ENCODE peak calls at places on chromosomes 7 and 10, in four cellular contexts. One of them, this sample, is unnamed.

GRCh38 chr7:93232673-93233018 is 480 bp downstream of the VPS50 start:
- DNase-seq in stimulated activated CD4-positive, alpha-beta T cell treated with anti-CD3 and anti-CD28 coated beads, Interleukin-4, amount 100 ng/mL, for 24 hours: no peak
- DNase-seq in activated CD8-positive, alpha-beta memory T cell treated with anti-CD3 and anti-CD28 coated beads, Interleukin-2, amount 50 U/mL, for 48 hours: no peak
- DNase-seq in activated naive CD4-positive, alpha-beta T cell treated with Interleukin-2 at 50 U/mL for 16 hours: no peak
- DNase-seq in this sample: no peak

GRCh38 chr7:135757719-135758411 is 9.3 kb upstream of the FAM180A start:
- DNase-seq in stimulated activated CD4-positive, alpha-beta T cell treated with anti-CD3 and anti-CD28 coated beads, Interleukin-4, amount 100 ng/mL, for 24 hours: no peak
- DNase-seq in activated CD8-positive, alpha-beta memory T cell treated with anti-CD3 and anti-CD28 coated beads, Interleukin-2, amount 50 U/mL, for 48 hours: peak; percentile 18
- DNase-seq in activated naive CD4-positive, alpha-beta T cell treated with Interleukin-2 at 50 U/mL for 16 hours: no peak
- DNase-seq in this sample: no peak

GRCh38 chr10:47410862-47411261 is 26.8 kb upstream of the ZNF488 start:
- DNase-seq in stimulated activated CD4-positive, alpha-beta T cell treated with anti-CD3 and anti-CD28 coated beads, Interleukin-4, amount 100 ng/mL, for 24 hours: no peak
- DNase-seq in activated CD8-positive, alpha-beta memory T cell treated with anti-CD3 and anti-CD28 coated beads, Interleukin-2, amount 50 U/mL, for 48 hours: no peak
- DNase-seq in activated naive CD4-positive, alpha-beta T cell treated with Interleukin-2 at 50 U/mL for 16 hours: no peak
- DNase-seq in this sample: no peak

GRCh38 chr7:139016931-139017511 is 18.8 kb downstream of the ZC3HAV1L start:
- DNase-seq in stimulated activated CD4-positive, alpha-beta T cell treated with anti-CD3 and anti-CD28 coated beads, Interleukin-4, amount 100 ng/mL, for 24 hours: peak; percentile 66
- DNase-seq in activated CD8-positive, alpha-beta memory T cell treated with anti-CD3 and anti-CD28 coated beads, Interleukin-2, amount 50 U/mL, for 48 hours: peak; percentile 62
- DNase-seq in activated naive CD4-positive, alpha-beta T cell treated with Interleukin-2 at 50 U/mL for 16 hours: peak; percentile 58
- DNase-seq in this sample: peak; percentile 67

GRCh38 chr10:79406683-79407396 is 38.6 kb downstream of the ZCCHC24 start:
- DNase-seq in stimulated activated CD4-positive, alpha-beta T cell treated with anti-CD3 and anti-CD28 coated beads, Interleukin-4, amount 100 ng/mL, for 24 hours: no peak
- DNase-seq in activated CD8-positive, alpha-beta memory T cell treated with anti-CD3 and anti-CD28 coated beads, Interleukin-2, amount 50 U/mL, for 48 hours: no peak
- DNase-seq in activated naive CD4-positive, alpha-beta T cell treated with Interleukin-2 at 50 U/mL for 16 hours: no peak
- DNase-seq in this sample: no peak

GRCh38 chr7:28855538-28856217 is 102.5 kb downstream of the TRIL start:
- DNase-seq in stimulated activated CD4-positive, alpha-beta T cell treated with anti-CD3 and anti-CD28 coated beads, Interleukin-4, amount 100 ng/mL, for 24 hours: no peak
- DNase-seq in activated CD8-positive, alpha-beta memory T cell treated with anti-CD3 and anti-CD28 coated beads, Interleukin-2, amount 50 U/mL, for 48 hours: no peak
- DNase-seq in activated naive CD4-positive, alpha-beta T cell treated with Interleukin-2 at 50 U/mL for 16 hours: no peak
- DNase-seq in this sample: no peak

GRCh38 chr10:21238044-21238443 is 287.4 kb downstream of the SKIDA1 start:
- DNase-seq in stimulated activated CD4-positive, alpha-beta T cell treated with anti-CD3 and anti-CD28 coated beads, Interleukin-4, amount 100 ng/mL, for 24 hours: no peak
- DNase-seq in activated CD8-positive, alpha-beta memory T cell treated with anti-CD3 and anti-CD28 coated beads, Interleukin-2, amount 50 U/mL, for 48 hours: no peak
- DNase-seq in activated naive CD4-positive, alpha-beta T cell treated with Interleukin-2 at 50 U/mL for 16 hours: no peak
- DNase-seq in this sample: no peak

GRCh38 chr10:103881420-103882284 is 26.3 kb upstream of the SH3PXD2A start:
- DNase-seq in stimulated activated CD4-positive, alpha-beta T cell treated with anti-CD3 and anti-CD28 coated beads, Interleukin-4, amount 100 ng/mL, for 24 hours: no peak
- DNase-seq in activated CD8-positive, alpha-beta memory T cell treated with anti-CD3 and anti-CD28 coated beads, Interleukin-2, amount 50 U/mL, for 48 hours: no peak
- DNase-seq in activated naive CD4-positive, alpha-beta T cell treated with Interleukin-2 at 50 U/mL for 16 hours: no peak
- DNase-seq in this sample: no peak

GRCh38 chr7:156196649-156197048 is 384.4 kb upstream of the SHH start:
- DNase-seq in stimulated activated CD4-positive, alpha-beta T cell treated with anti-CD3 and anti-CD28 coated beads, Interleukin-4, amount 100 ng/mL, for 24 hours: no peak
- DNase-seq in activated CD8-positive, alpha-beta memory T cell treated with anti-CD3 and anti-CD28 coated beads, Interleukin-2, amount 50 U/mL, for 48 hours: no peak
- DNase-seq in activated naive CD4-positive, alpha-beta T cell treated with Interleukin-2 at 50 U/mL for 16 hours: no peak
- DNase-seq in this sample: no peak

GRCh38 chr10:96288151-96288621 is 16.0 kb upstream of the DNTT start:
- DNase-seq in stimulated activated CD4-positive, alpha-beta T cell treated with anti-CD3 and anti-CD28 coated beads, Interleukin-4, amount 100 ng/mL, for 24 hours: no peak
- DNase-seq in activated CD8-positive, alpha-beta memory T cell treated with anti-CD3 and anti-CD28 coated beads, Interleukin-2, amount 50 U/mL, for 48 hours: no peak
- DNase-seq in activated naive CD4-positive, alpha-beta T cell treated with Interleukin-2 at 50 U/mL for 16 hours: no peak
- DNase-seq in this sample: no peak

GRCh38 chr7:28815369-28815927 is 142.7 kb downstream of the TRIL start:
- DNase-seq in stimulated activated CD4-positive, alpha-beta T cell treated with anti-CD3 and anti-CD28 coated beads, Interleukin-4, amount 100 ng/mL, for 24 hours: no peak
- DNase-seq in activated CD8-positive, alpha-beta memory T cell treated with anti-CD3 and anti-CD28 coated beads, Interleukin-2, amount 50 U/mL, for 48 hours: no peak
- DNase-seq in activated naive CD4-positive, alpha-beta T cell treated with Interleukin-2 at 50 U/mL for 16 hours: no peak
- DNase-seq in this sample: no peak

GRCh38 chr7:2490306-2490705 is 14.1 kb upstream of the GRIFIN start:
- DNase-seq in stimulated activated CD4-positive, alpha-beta T cell treated with anti-CD3 and anti-CD28 coated beads, Interleukin-4, amount 100 ng/mL, for 24 hours: no peak
- DNase-seq in activated CD8-positive, alpha-beta memory T cell treated with anti-CD3 and anti-CD28 coated beads, Interleukin-2, amount 50 U/mL, for 48 hours: no peak
- DNase-seq in activated naive CD4-positive, alpha-beta T cell treated with Interleukin-2 at 50 U/mL for 16 hours: no peak
- DNase-seq in this sample: no peak

GRCh38 chr7:123627859-123628258 is 26.2 kb downstream of the ASB15 start:
- DNase-seq in stimulated activated CD4-positive, alpha-beta T cell treated with anti-CD3 and anti-CD28 coated beads, Interleukin-4, amount 100 ng/mL, for 24 hours: no peak
- DNase-seq in activated CD8-positive, alpha-beta memory T cell treated with anti-CD3 and anti-CD28 coated beads, Interleukin-2, amount 50 U/mL, for 48 hours: no peak
- DNase-seq in activated naive CD4-positive, alpha-beta T cell treated with Interleukin-2 at 50 U/mL for 16 hours: no peak
- DNase-seq in this sample: no peak

GRCh38 chr7:112147752-112148435 is 58.3 kb downstream of the DOCK4 start:
- DNase-seq in stimulated activated CD4-positive, alpha-beta T cell treated with anti-CD3 and anti-CD28 coated beads, Interleukin-4, amount 100 ng/mL, for 24 hours: no peak
- DNase-seq in activated CD8-positive, alpha-beta memory T cell treated with anti-CD3 and anti-CD28 coated beads, Interleukin-2, amount 50 U/mL, for 48 hours: no peak
- DNase-seq in activated naive CD4-positive, alpha-beta T cell treated with Interleukin-2 at 50 U/mL for 16 hours: no peak
- DNase-seq in this sample: no peak